ENCODE peak calls at places on chromosomes 6 and 20, in five cellular contexts. J is mammary epithelial cell, T is astrocyte, R is upper lobe of right lung, B is left ventricle myocardium inferior. O is an unnamed sample.

GRCh38 chr6:52160468-52161104 is 25.6 kb upstream of the IL17A start:
- DNase-seq in J (no peak), T (no peak), R (no peak), B (no peak), O (no peak)

GRCh38 chr6:136640132-136640915 is 90.1 kb upstream of the MAP7 start:
- DNase-seq in J (peak), T (peak), R (no peak), B (no peak), O (no peak)

GRCh38 chr6:64411226-64411625 is 775.6 kb downstream of the PHF3 start:
- DNase-seq in J (no peak), T (peak), R (no peak), B (no peak), O (no peak)

GRCh38 chr6:75267461-75267860 is 17.1 kb downstream of the TMEM30A start:
- DNase-seq in J (no peak), T (no peak), R (no peak), B (no peak), O (no peak)

GRCh38 chr6:151564654-151565053 is 70.8 kb downstream of the CCDC170 start:
- DNase-seq in J (no peak), T (no peak), R (no peak), B (no peak), O (no peak)

GRCh38 chr6:85240787-85241186 is 209.1 kb upstream of the NT5E start:
- DNase-seq in J (no peak), T (no peak), R (no peak), B (no peak), O (no peak)

GRCh38 chr6:125245523-125246264 is 56.1 kb downstream of the HDDC2 start:
- DNase-seq in J (peak), T (no peak), R (no peak), B (no peak), O (no peak)

GRCh38 chr6:129667621-129668020 is 42.4 kb downstream of the ARHGAP18 start:
- DNase-seq in J (peak), T (peak), R (no peak), B (no peak), O (no peak)

GRCh38 chr6:110681543-110682459 is 133.5 kb downstream of the CDK19 start:
- DNase-seq in J (peak), T (no peak), R (no peak), B (no peak), O (no peak)

GRCh38 chr20:63908008-63908682 is 13.2 kb downstream of the DNAJC5 start:
- DNase-seq in J (no peak), T (no peak), R (no peak), B (no peak), O (no peak)

GRCh38 chr20:33178726-33179125 is 10.8 kb downstream of the BPIFA2 start:
- DNase-seq in J (no peak), T (no peak), R (no peak), B (no peak), O (no peak)

GRCh38 chr6:30154709-30155521 is 6.1 kb downstream of the TRIM10 start:
- DNase-seq in J (peak), T (peak), R (no peak), B (no peak), O (peak)

GRCh38 chr6:35486005-35486925 is 10.6 kb downstream of the TEAD3 start:
- DNase-seq in J (peak), T (no peak), R (peak), B (peak), O (peak)

GRCh38 chr6:148440877-148441453 is 98.3 kb downstream of the SASH1 start:
- DNase-seq in J (peak), T (peak), R (peak), B (peak), O (peak)

GRCh38 chr6:121523628-121524027 is 88.2 kb downstream of the GJA1 start:
- DNase-seq in J (no peak), T (peak), R (no peak), B (no peak), O (no peak)

GRCh38 chr6:19949155-19949554 is 112.0 kb downstream of the ID4 start:
- DNase-seq in J (no peak), T (no peak), R (no peak), B (no peak), O (no peak)

GRCh38 chr6:119173249-119174084 is 95.0 kb upstream of the FAM184A start:
- DNase-seq in J (no peak), T (no peak), R (no peak), B (no peak), O (no peak)

GRCh38 chr6:107667790-107668189 is 156.3 kb downstream of the SCML4 start:
- DNase-seq in J (no peak), T (no peak), R (no peak), B (no peak), O (no peak)

GRCh38 chr6:21937466-21937865 is 343.9 kb downstream of the SOX4 start:
- DNase-seq in J (no peak), T (no peak), R (no peak), B (no peak), O (no peak)

GRCh38 chr6:54441020-54441419 is 132.8 kb downstream of the TINAG start:
- DNase-seq in J (no peak), T (no peak), R (no peak), B (no peak), O (no peak)

GRCh38 chr6:21554286-21554685 is 39.3 kb upstream of the SOX4 start:
- DNase-seq in J (no peak), T (no peak), R (no peak), B (no peak), O (no peak)

GRCh38 chr6:142377112-142377848 is 75.5 kb downstream of the ADGRG6 start:
- DNase-seq in J (peak), T (peak), R (no peak), B (no peak), O (peak)

GRCh38 chr6:49550413-49551125 is at the start of gene C6orf141:
- DNase-seq in J (peak), T (peak), R (peak), B (no peak), O (peak)

GRCh38 chr6:57252975-57253374 is 30.9 kb upstream of the RAB23 start:
- DNase-seq in J (no peak), T (peak), R (no peak), B (no peak), O (no peak)

GRCh38 chr6:149246691-149247384 is 70.7 kb upstream of the TAB2 start:
- DNase-seq in J (no peak), T (no peak), R (no peak), B (no peak), O (no peak)

GRCh38 chr6:25017486-25017885 is 81.7 kb upstream of the RIPOR2 start:
- DNase-seq in J (peak), T (peak), R (no peak), B (no peak), O (peak)

GRCh38 chr20:53163486-53163885 is 191.3 kb downstream of the TSHZ2 start:
- DNase-seq in J (peak), T (peak), R (no peak), B (no peak), O (peak)
- H3K27ac ChIP-seq in J (no peak), T (peak), R (no peak), B (no peak), O (no peak)

GRCh38 chr20:43725666-43726065 is 1.1 kb downstream of the GTSF1L start:
- DNase-seq in J (no peak), T (no peak), R (no peak), B (no peak), O (no peak)
- H3K27ac ChIP-seq in J (no peak), T (no peak), R (no peak), B (no peak), O (no peak)

GRCh38 chr20:40522405-40522804 is 166.6 kb downstream of the MAFB start:
- DNase-seq in J (no peak), T (no peak), R (no peak), B (no peak), O (no peak)
- H3K27ac ChIP-seq in J (no peak), T (no peak), R (no peak), B (no peak), O (no peak)

GRCh38 chr6:41785689-41786450 is 1.6 kb upstream of the TOMM6 start:
- DNase-seq in J (no peak), T (no peak), R (no peak), B (peak), O (no peak)
- H3K27ac ChIP-seq in J (no peak), T (no peak), R (peak), B (peak), O (peak)

GRCh38 chr6:6246539-6246938 is 73.9 kb downstream of the F13A1 start:
- DNase-seq in J (no peak), T (no peak), R (no peak), B (no peak), O (no peak)
- H3K27ac ChIP-seq in J (no peak), T (no peak), R (no peak), B (no peak), O (no peak)

DNA sequence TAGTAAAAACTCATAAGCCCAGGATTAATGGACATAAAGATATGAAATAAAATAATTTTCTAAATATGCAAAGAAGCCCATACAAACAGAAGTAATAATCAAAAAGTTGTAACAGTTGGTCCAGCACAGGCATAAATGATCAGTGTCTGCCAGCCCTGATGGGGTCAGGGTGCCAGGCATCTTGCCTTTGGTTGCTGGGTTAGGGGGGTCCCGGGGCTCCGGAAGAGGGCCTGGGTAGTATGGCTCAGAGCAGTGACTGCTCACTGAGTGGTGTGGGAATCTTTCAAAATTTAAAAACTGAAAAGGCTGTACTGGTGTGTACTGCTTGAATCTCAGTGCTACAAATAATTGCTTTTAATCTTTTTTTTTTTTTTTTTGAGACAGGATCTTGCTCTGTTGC is 7.7 kb upstream of the QKI start:
- DNase-seq in J (no peak), T (no peak), R (no peak), B (no peak), O (no peak)
- H3K27ac ChIP-seq in J (no peak), T (no peak), R (peak), B (peak), O (no peak)

GRCh38 chr6:3208096-3208774 is 19.2 kb downstream of the TUBB2B start:
- DNase-seq in J (peak), T (peak), R (no peak), B (no peak), O (peak)
- H3K27ac ChIP-seq in J (peak), T (peak), R (no peak), B (no peak), O (peak)

GRCh38 chr6:158853072-158853871 is 34.1 kb upstream of the EZR start:
- DNase-seq in J (peak), T (peak), R (peak), B (peak), O (peak)

GRCh38 chr6:158856261-158856660 is 37.1 kb upstream of the EZR start:
- DNase-seq in J (no peak), T (no peak), R (no peak), B (no peak), O (no peak)

GRCh38 chr6:158852312-158853071 is 33.3 kb upstream of the EZR start:
- DNase-seq in J (peak), T (no peak), R (no peak), B (no peak), O (no peak)

GRCh38 chr6:158854214-158855101 is 35.3 kb upstream of the EZR start:
- DNase-seq in J (no peak), T (peak), R (no peak), B (no peak), O (no peak)

GRCh38 chr6:158853872-158854213 is 34.7 kb upstream of the EZR start:
- DNase-seq in J (no peak), T (no peak), R (no peak), B (no peak), O (no peak)
- H3K27ac ChIP-seq in J (peak), T (peak), R (peak), B (no peak), O (peak)

DNA sequence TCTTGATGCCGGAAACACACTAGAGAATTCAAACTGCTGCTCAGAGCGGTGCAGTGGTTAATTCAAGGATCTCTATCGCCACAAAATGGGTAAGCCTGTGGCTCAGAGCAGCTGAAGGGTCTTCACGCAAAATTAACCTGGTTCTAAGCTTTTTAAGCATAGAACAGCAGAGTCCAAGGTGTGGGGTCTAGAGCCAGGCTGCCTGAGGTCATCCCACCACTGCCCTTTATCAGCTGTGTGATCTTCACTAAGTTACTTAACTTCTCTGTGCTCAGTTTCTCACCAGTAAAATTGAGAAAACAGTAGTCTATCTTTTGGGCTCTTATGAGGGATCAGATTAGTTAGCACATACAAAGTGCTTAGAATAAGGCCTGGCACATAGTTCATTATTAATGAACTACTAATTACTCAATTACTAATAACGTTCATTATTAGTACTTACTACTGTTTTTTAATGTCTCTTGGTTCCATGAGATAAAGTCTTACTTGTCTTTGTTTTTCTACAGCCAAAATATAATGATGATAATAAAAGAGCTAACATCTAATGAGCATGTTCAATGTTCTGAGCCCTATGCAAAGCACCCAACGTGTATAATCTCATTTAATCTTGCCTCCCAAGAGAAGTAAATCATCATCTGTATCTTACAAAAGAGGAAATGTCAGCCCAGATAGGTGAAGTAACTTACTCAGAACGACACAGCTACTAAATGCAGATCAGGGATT is 92.9 kb downstream of the NFATC2 start:
- DNase-seq in J (no peak), T (no peak), R (no peak), B (no peak), O (no peak)
- H3K27ac ChIP-seq in J (no peak), T (no peak), R (no peak), B (peak), O (no peak)